ENCODE peak calls at places on chromosomes 1 and 21, in five cellular contexts. Z is coronary artery; C is CD4-positive, alpha-beta T cell; F is hepatocyte; K is fibroblast of pulmonary artery. P is an unnamed sample.

GRCh38 chr1:155499953-155500621 is 62.5 kb downstream of the ASH1L start:
- DNase-seq in Z (no peak), C (no peak), F (peak; percentile 48), K (peak; percentile 32), P (no peak)

GRCh38 chr1:224223819-224224714 is 41.0 kb downstream of the DEGS1 start:
- DNase-seq in Z (no peak), C (no peak), F (no peak), K (peak; percentile 86), P (no peak)

GRCh38 chr1:185816460-185816859 is 82.3 kb downstream of the HMCN1 start:
- DNase-seq in Z (no peak), C (no peak), F (no peak), K (peak; percentile 63), P (no peak)

GRCh38 chr1:56452027-56453011 is 127.0 kb downstream of the PLPP3 start:
- DNase-seq in Z (no peak), C (no peak), F (no peak), K (no peak), P (no peak)

GRCh38 chr1:241842565-241842964 is 5.4 kb upstream of the EXO1 start:
- DNase-seq in Z (no peak), C (no peak), F (no peak), K (peak; percentile 24), P (no peak)

GRCh38 chr1:180921891-180922636 is 9.4 kb downstream of the KIAA1614 start:
- DNase-seq in Z (no peak), C (no peak), F (no peak), K (no peak), P (no peak)

GRCh38 chr1:167650266-167651160 is 20.5 kb downstream of the RCSD1 start:
- DNase-seq in Z (no peak), C (no peak), F (no peak), K (no peak), P (no peak)

GRCh38 chr1:6785721-6786505 is 659 bp downstream of the CAMTA1 start:
- DNase-seq in Z (no peak), C (no peak), F (peak; percentile 77), K (peak; percentile 18), P (peak; percentile 38)

GRCh38 chr1:174788981-174789380 is 210.8 kb upstream of the CACYBP start:
- DNase-seq in Z (no peak), C (no peak), F (no peak), K (peak; percentile 63), P (no peak)

GRCh38 chr1:69777933-69778332 is 210.2 kb downstream of the LRRC7 start:
- DNase-seq in Z (no peak), C (no peak), F (no peak), K (no peak), P (no peak)

GRCh38 chr21:27246741-27247140 is 279.9 kb upstream of the ADAMTS5 start:
- DNase-seq in Z (no peak), C (no peak), F (no peak), K (peak; percentile 53), P (no peak)

GRCh38 chr1:214503553-214503952 is 47.8 kb downstream of the PTPN14 start:
- DNase-seq in Z (no peak), C (no peak), F (no peak), K (no peak), P (no peak)

GRCh38 chr1:184974086-184974836 is at the start of gene NIBAN1:
- DNase-seq in Z (peak; percentile 91), C (peak; percentile 43), F (peak; percentile 52), K (peak; percentile 57), P (peak; percentile 72)

GRCh38 chr1:161913482-161914140 is 110.1 kb downstream of the OLFML2B start:
- DNase-seq in Z (no peak), C (no peak), F (no peak), K (peak; percentile 49), P (no peak)

DNA sequence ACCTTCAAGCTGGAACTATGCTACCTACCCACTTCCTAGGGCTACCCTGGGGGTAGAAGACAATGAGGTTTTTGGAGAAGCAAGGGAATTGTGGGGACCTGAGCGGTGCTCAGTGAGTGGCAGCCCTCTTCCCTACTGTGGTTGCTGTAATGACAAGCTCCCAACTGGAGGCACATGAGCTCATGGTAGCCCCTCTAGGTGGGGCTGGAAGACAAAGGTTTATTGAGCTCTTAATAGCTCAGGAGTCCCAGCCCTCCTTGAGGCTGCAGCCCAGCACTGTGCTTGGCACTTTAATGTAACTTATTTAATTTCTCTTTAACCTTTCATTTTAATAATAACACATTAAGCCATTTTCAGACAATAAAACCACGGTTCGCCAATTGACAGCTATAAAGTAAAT is 528.9 kb downstream of the OMA1 start:
- DNase-seq in Z (no peak), C (no peak), F (no peak), K (no peak), P (no peak)
- TF ChIP-seq CTCF in Z (no peak), C (no peak), F (no peak), K (no peak), P (no peak)

GRCh38 chr1:2189459-2190425 is 4.8 kb downstream of the FAAP20 start:
- DNase-seq in Z (peak; percentile 98), C (peak; percentile 85), F (peak; percentile 98), K (peak; percentile 98), P (peak; percentile 91)
- TF ChIP-seq CTCF in Z (no peak), C (no peak), F (no peak), K (no peak), P (no peak)

GRCh38 chr1:8589571-8589970 is 227.9 kb downstream of the RERE start:
- DNase-seq in Z (no peak), C (no peak), F (no peak), K (no peak), P (no peak)

GRCh38 chr1:8587784-8588183 is 229.7 kb downstream of the RERE start:
- DNase-seq in Z (no peak), C (no peak), F (no peak), K (no peak), P (no peak)

GRCh38 chr1:8591547-8591946 is 225.9 kb downstream of the RERE start:
- DNase-seq in Z (no peak), C (no peak), F (no peak), K (no peak), P (no peak)

GRCh38 chr1:8586438-8586837 is 231.0 kb downstream of the RERE start:
- DNase-seq in Z (no peak), C (no peak), F (no peak), K (no peak), P (no peak)

DNA sequence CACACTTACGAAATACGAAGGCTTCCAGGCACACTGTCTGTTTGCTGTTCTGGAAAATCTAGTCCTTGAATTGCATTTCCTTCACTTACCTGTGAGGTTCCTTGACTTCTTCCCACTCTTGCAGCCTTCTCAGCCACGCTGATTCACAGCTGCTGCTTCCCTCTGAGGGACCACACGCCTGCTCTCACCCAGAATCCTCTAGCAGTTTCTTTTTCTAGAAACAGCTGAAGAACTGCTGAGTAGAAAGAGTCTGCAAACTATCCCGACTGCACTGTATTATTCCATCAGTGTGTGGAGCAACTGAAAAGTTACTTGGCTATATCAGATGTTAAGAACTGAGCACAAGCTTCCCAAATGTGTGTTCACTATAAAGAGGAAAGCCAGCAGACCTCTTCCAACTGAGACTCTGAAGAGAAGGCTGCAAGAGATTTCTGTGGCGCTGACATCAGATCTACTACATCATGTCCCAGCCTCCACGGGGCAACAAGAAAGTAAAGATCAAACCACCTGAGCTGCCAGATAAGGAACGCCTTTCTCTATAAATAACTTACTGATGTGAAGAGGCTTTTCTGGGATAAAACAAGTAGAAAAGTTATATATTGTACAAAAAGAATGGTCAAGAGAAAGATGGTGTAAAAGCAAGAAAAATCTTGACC is 226.6 kb downstream of the RERE start:
- DNase-seq in Z (no peak), C (no peak), F (no peak), K (no peak), P (no peak)
- TF ChIP-seq CTCF in Z (no peak), C (no peak), F (no peak), K (no peak), P (no peak)

DNA sequence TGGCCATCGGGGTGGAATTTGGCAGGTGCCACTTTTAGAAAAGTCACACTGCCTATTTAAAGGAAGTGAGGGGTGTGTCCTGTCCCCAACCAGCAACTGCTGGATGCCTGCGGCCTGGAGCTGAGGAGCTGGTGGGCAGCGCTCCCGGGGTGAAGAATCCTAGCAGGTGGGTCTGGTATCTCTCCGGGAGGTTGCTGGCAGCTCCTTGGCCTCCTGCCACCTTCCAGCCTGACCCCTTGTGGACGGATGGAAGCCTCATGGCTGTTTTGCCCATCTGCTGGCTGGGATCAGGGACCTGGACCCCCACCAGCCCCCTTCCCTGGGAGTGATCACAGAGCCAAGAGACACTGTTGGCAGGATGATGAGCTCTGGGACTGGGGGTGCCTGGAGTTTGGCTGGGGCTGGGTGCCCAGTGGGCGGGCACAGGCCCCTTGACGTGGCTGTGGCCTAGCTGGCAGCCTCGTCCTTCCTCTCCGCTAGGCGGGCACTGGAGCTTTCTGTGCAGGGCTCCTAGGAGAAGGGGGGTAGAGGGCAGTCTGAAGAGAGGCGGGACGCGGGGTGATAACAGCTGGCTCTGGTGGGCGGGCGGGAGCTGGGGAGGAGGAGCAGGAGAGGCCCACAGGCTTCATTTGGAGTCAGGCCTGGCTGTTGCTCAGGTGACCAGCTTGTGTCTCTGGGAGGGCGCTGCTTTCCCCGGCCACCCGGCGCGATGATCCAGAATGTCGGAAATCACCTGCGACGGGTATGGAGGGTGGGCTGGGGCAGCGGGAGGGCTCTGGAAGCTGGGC is at the start of gene ACOT11:
- DNase-seq in Z (peak; percentile 95), C (no peak), F (peak; percentile 83), K (peak; percentile 80), P (peak; percentile 24)
- TF ChIP-seq CTCF in Z (peak; percentile 59), C (no peak), F (peak; percentile 56), K (peak; percentile 44), P (no peak)

GRCh38 chr21:33857846-33858671 is 57.5 kb downstream of the ATP5PO start:
- DNase-seq in Z (no peak), C (no peak), F (no peak), K (no peak), P (no peak)

GRCh38 chr21:33854604-33855003 is 61.0 kb downstream of the ATP5PO start:
- DNase-seq in Z (no peak), C (no peak), F (no peak), K (no peak), P (no peak)

GRCh38 chr21:33856893-33857527 is 58.6 kb downstream of the ATP5PO start:
- DNase-seq in Z (no peak), C (no peak), F (no peak), K (no peak), P (no peak)

GRCh38 chr21:33852495-33852894 is 63.1 kb downstream of the ATP5PO start:
- DNase-seq in Z (no peak), C (no peak), F (no peak), K (no peak), P (no peak)

DNA sequence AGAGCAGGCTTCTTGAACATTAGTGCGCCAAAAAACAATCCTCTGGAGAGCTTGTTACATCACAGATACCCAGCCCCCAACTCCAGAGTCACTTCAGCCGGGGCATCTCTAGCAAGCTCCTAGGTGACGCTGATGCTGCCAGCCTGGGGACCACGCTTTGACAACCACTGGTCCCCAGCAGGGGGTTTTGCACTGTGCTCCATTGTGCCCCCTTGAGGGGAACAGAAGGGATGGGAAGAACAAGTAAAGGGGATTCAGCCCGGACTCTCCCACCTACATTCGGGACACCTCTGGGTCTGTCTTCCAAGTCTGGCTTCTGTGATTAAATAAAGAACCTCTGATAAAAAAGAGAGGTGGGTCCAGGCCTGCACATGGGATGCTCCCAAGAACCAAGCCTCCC is 60.4 kb downstream of the ATP5PO start:
- DNase-seq in Z (no peak), C (no peak), F (no peak), K (no peak), P (no peak)
- TF ChIP-seq CTCF in Z (no peak), C (no peak), F (no peak), K (peak; percentile 18), P (peak; percentile 12)

P was measured in Calu3.